ENCODE peak calls at places on chromosomes 13 and 19, in eight cellular contexts. D is GM06990; W is activated T-helper 1 cell treated with anti-CD3 and anti-CD28 coated beads, Interleukin-12 subunit alpha, Interleukin-12 subunit beta, Interleukin-2, Interleukin-4 antibody, amounts not matched to agents 30 ng/mL and 10 ng/mL and 1 ng/mL, durations not matched to agents 14 hours and 24 hours and 36 hours; B is A549; G is hypothalamus; I is neural progenitor cell; E is left lung; K is stimulated activated CD4-positive, alpha-beta T cell treated with anti-CD3 and anti-CD28 coated beads, Interleukin-15, amount 100 ng/mL, for 48 hours. H is an unnamed sample.
A peak's percentile ranks its signal among the peaks of the same experiment; 100 is the strongest.

GRCh38 chr19:17473041-17473440 is 2.7 kb downstream of the SLC27A1 start:
- DNase-seq in D (no peak), W (no peak), B (no peak), G (no peak), I (no peak), E (no peak), K (no peak), H (no peak)

GRCh38 chr19:35114656-35115537 is 726 bp upstream of the FXYD3 start:
- DNase-seq in D (no peak), W (peak; percentile 38), B (peak; percentile 95), G (peak; percentile 88), I (peak; percentile 85), E (peak; percentile 56), K (peak; percentile 55), H (peak; percentile 83)

GRCh38 chr19:35211545-35212230 is 16.9 kb downstream of the FAM187B start:
- DNase-seq in D (no peak), W (peak; percentile 69), B (no peak), G (no peak), I (no peak), E (peak; percentile 65), K (no peak), H (no peak)

GRCh38 chr19:5934779-5935472 is 20.9 kb downstream of the CAPS start:
- DNase-seq in D (no peak), W (no peak), B (no peak), G (no peak), I (no peak), E (no peak), K (no peak), H (no peak)

GRCh38 chr19:1470864-1471513 is 8.0 kb downstream of the C19orf25 start:
- DNase-seq in D (peak; percentile 34), W (no peak), B (no peak), G (no peak), I (peak; percentile 92), E (no peak), K (no peak), H (no peak)

GRCh38 chr13:112756967-112757758 is 67.3 kb downstream of the ATP11A start:
- DNase-seq in D (no peak), W (no peak), B (no peak), G (peak; percentile 55), I (peak; percentile 77), E (no peak), K (no peak), H (peak; percentile 45)

GRCh38 chr13:111115841-111116500 is 861 bp downstream of the ARHGEF7 start:
- DNase-seq in D (no peak), W (no peak), B (no peak), G (no peak), I (peak; percentile 75), E (no peak), K (no peak), H (no peak)

GRCh38 chr13:59680429-59681024 is 483.2 kb downstream of the DIAPH3 start:
- DNase-seq in D (no peak), W (no peak), B (no peak), G (no peak), I (peak; percentile 35), E (no peak), K (no peak), H (no peak)

H was measured in substantia nigra.